ENCODE peak calls at places on chromosomes 5 and 9, in four cellular contexts. One of them, this sample, is unnamed.
A peak's percentile ranks its signal among the peaks of the same experiment; 100 is the strongest.

GRCh38 chr5:160030631-160031377 is 21.9 kb downstream of the TTC1 start:
- DNase-seq in transverse colon: no peak
- DNase-seq in suprapubic skin: no peak
- DNase-seq in K562: no peak
- DNase-seq in this sample: no peak

GRCh38 chr5:110088676-110089436 is 399.1 kb downstream of the MAN2A1 start:
- DNase-seq in transverse colon: no peak
- DNase-seq in suprapubic skin: no peak
- DNase-seq in K562: no peak
- DNase-seq in this sample: no peak

GRCh38 chr5:6899215-6899614 is 186.0 kb downstream of the TENT4A start:
- DNase-seq in transverse colon: peak; percentile 27
- DNase-seq in K562: no peak
- DNase-seq in suprapubic skin: no peak
- DNase-seq in this sample: peak; percentile 91

GRCh38 chr5:71922584-71923106 is 184.6 kb upstream of the MAP1B start:
- DNase-seq in K562: no peak
- DNase-seq in suprapubic skin: no peak
- DNase-seq in transverse colon: no peak
- DNase-seq in this sample: no peak

GRCh38 chr5:74030821-74031220 is 404.8 kb downstream of the ARHGEF28 start:
- DNase-seq in K562: no peak
- DNase-seq in transverse colon: no peak
- DNase-seq in suprapubic skin: no peak
- DNase-seq in this sample: no peak

GRCh38 chr9:114070188-114071103 is 7.7 kb downstream of the AMBP start:
- DNase-seq in suprapubic skin: peak; percentile 47
- DNase-seq in K562: no peak
- DNase-seq in transverse colon: no peak
- DNase-seq in this sample: peak; percentile 51

GRCh38 chr9:136650648-136651047 is 12.1 kb upstream of the EGFL7 start:
- DNase-seq in K562: no peak
- DNase-seq in transverse colon: no peak
- DNase-seq in suprapubic skin: no peak
- DNase-seq in this sample: no peak

GRCh38 chr5:153678617-153679329 is 188.3 kb downstream of the GRIA1 start:
- DNase-seq in suprapubic skin: no peak
- DNase-seq in K562: no peak
- DNase-seq in transverse colon: no peak
- DNase-seq in this sample: no peak

GRCh38 chr9:15104826-15105420 is 194.7 kb upstream of the FREM1 start:
- DNase-seq in suprapubic skin: no peak
- DNase-seq in K562: peak; percentile 22
- DNase-seq in transverse colon: no peak
- DNase-seq in this sample: no peak

GRCh38 chr9:6024035-6024554 is 8.7 kb upstream of the RANBP6 start:
- DNase-seq in transverse colon: no peak
- DNase-seq in suprapubic skin: no peak
- DNase-seq in K562: peak; percentile 14
- DNase-seq in this sample: no peak

GRCh38 chr5:167057665-167058064 is 1233.8 kb upstream of the WWC1 start:
- DNase-seq in transverse colon: no peak
- DNase-seq in suprapubic skin: no peak
- DNase-seq in K562: no peak
- DNase-seq in this sample: peak; percentile 65

GRCh38 chr5:154236-154635 is 37.1 kb upstream of the LRRC14B start:
- DNase-seq in transverse colon: no peak
- DNase-seq in suprapubic skin: peak; percentile 70
- DNase-seq in K562: no peak
- DNase-seq in this sample: no peak

GRCh38 chr5:155080721-155081120 is 67.2 kb downstream of the KIF4B start:
- DNase-seq in suprapubic skin: no peak
- DNase-seq in transverse colon: no peak
- DNase-seq in K562: no peak
- DNase-seq in this sample: no peak

GRCh38 chr5:139955053-139955605 is 88.0 kb downstream of the NRG2 start:
- DNase-seq in transverse colon: no peak
- DNase-seq in K562: peak; percentile 2
- DNase-seq in suprapubic skin: no peak
- DNase-seq in this sample: no peak

GRCh38 chr9:109467936-109468335 is 30.2 kb downstream of the PTPN3 start:
- DNase-seq in suprapubic skin: no peak
- DNase-seq in K562: no peak
- DNase-seq in transverse colon: no peak
- DNase-seq in this sample: no peak

GRCh38 chr9:133440884-133441283 is 18.7 kb downstream of the ADAMTS13 start:
- DNase-seq in suprapubic skin: no peak
- DNase-seq in transverse colon: no peak
- DNase-seq in K562: peak; percentile 33
- DNase-seq in this sample: no peak

GRCh38 chr9:8451146-8451545 is 651.6 kb upstream of the DMAC1 start:
- DNase-seq in suprapubic skin: no peak
- DNase-seq in K562: no peak
- DNase-seq in transverse colon: no peak
- DNase-seq in this sample: no peak

GRCh38 chr5:10528056-10528816 is 35.6 kb upstream of the ANKRD33B start:
- DNase-seq in suprapubic skin: no peak
- DNase-seq in transverse colon: no peak
- DNase-seq in K562: no peak
- DNase-seq in this sample: no peak

GRCh38 chr5:121885630-121886029 is 33.9 kb downstream of the FTMT start:
- DNase-seq in K562: no peak
- DNase-seq in transverse colon: no peak
- DNase-seq in suprapubic skin: no peak
- DNase-seq in this sample: no peak

GRCh38 chr9:114282507-114282906 is 40.4 kb upstream of the ORM1 start:
- DNase-seq in transverse colon: no peak
- DNase-seq in suprapubic skin: peak; percentile 29
- DNase-seq in K562: no peak
- DNase-seq in this sample: no peak

GRCh38 chr5:75450069-75450468 is 61.4 kb downstream of the CERT1 start:
- DNase-seq in K562: no peak
- DNase-seq in transverse colon: no peak
- DNase-seq in suprapubic skin: no peak
- DNase-seq in this sample: no peak

GRCh38 chr5:143425835-143426234 is 22.3 kb upstream of the NR3C1 start:
- DNase-seq in K562: no peak
- DNase-seq in suprapubic skin: no peak
- DNase-seq in transverse colon: no peak
- DNase-seq in this sample: no peak

GRCh38 chr5:143213231-143213850 is 190.1 kb downstream of the NR3C1 start:
- DNase-seq in suprapubic skin: no peak
- DNase-seq in transverse colon: no peak
- DNase-seq in K562: no peak
- DNase-seq in this sample: peak; percentile 68

GRCh38 chr9:120916573-120916972 is 10.0 kb downstream of the TRAF1 start:
- DNase-seq in transverse colon: no peak
- DNase-seq in suprapubic skin: no peak
- DNase-seq in K562: no peak
- DNase-seq in this sample: peak; percentile 93

GRCh38 chr9:121350993-121351561 is 19.0 kb downstream of the STOM start:
- DNase-seq in K562: no peak
- DNase-seq in suprapubic skin: peak; percentile 88
- DNase-seq in transverse colon: peak; percentile 68
- DNase-seq in this sample: peak; percentile 86

GRCh38 chr5:50967388-50968039 is 301.1 kb downstream of the PARP8 start:
- DNase-seq in transverse colon: no peak
- DNase-seq in K562: no peak
- DNase-seq in suprapubic skin: no peak
- DNase-seq in this sample: no peak

DNA sequence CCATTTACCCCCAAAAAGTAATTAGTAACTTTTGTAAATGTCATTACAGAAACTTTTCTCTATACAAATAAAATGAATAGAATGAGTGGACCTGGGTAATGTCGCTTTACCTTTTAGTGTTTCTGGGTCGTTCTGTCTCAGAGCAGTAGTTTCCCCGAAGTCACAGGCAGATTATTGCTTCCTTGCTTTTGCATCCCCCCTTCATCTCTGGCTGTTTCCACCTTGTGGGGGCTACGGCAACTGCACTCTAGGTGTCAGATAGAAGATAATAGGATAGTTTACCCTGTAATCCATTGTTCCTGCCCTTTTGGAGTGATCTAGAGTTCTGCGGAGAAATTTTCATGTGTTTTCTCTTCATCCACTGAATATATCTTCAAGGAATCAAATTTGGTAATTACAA is 68.7 kb downstream of the PRR16 start:
- DNase-seq in suprapubic skin: no peak
- DNase-seq in transverse colon: no peak
- DNase-seq in K562: no peak
- DNase-seq in this sample: no peak
- TF ChIP-seq CTCF in suprapubic skin: no peak
- TF ChIP-seq CTCF in transverse colon: no peak
- TF ChIP-seq CTCF in K562: peak; percentile 43
- TF ChIP-seq CTCF in this sample: no peak

GRCh38 chr9:99663297-99663696 is 158.4 kb upstream of the NR4A3 start:
- DNase-seq in K562: no peak
- DNase-seq in transverse colon: no peak
- DNase-seq in suprapubic skin: no peak
- DNase-seq in this sample: no peak
- TF ChIP-seq EP300 in K562: no peak
- TF ChIP-seq EP300 in transverse colon: no peak
- TF ChIP-seq EP300 in suprapubic skin: no peak
- TF ChIP-seq EP300 in this sample: no peak

DNA sequence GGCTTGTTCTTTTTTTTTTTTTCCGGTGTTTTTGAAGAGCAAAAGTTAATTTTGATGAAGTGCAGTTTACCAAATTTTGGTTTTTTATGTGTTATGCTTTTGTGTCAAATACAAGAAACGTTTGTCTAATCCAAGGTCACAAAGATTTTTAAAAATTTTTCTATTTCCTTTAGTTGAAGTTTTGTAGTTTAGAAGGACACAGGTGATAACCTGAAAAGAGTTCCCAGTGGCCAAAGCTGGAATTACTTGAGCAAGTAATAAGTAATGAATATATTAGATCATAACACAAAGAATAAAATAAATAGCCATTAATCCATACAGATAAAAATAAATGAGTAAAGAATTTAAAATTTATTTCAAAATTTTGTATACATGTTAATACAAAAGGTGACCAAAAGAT is 71.5 kb downstream of the FCHO2 start:
- DNase-seq in transverse colon: no peak
- DNase-seq in suprapubic skin: no peak
- DNase-seq in K562: no peak
- DNase-seq in this sample: no peak
- TF ChIP-seq CTCF in transverse colon: peak; percentile 12
- TF ChIP-seq CTCF in suprapubic skin: no peak
- TF ChIP-seq CTCF in K562: no peak
- TF ChIP-seq CTCF in this sample: no peak

GRCh38 chr9:127021664-127022337 is 100.6 kb downstream of the ANGPTL2 start:
- DNase-seq in transverse colon: peak; percentile 65
- DNase-seq in suprapubic skin: peak; percentile 93
- DNase-seq in K562: no peak
- DNase-seq in this sample: peak; percentile 98
- TF ChIP-seq EP300 in transverse colon: peak; percentile 76
- TF ChIP-seq EP300 in suprapubic skin: no peak
- TF ChIP-seq EP300 in K562: peak; percentile 8
- TF ChIP-seq EP300 in this sample: peak; percentile 84

GRCh38 chr5:149849990-149850910 is 94.3 kb downstream of the PDE6A start:
- DNase-seq in suprapubic skin: no peak
- DNase-seq in transverse colon: peak; percentile 75
- DNase-seq in K562: no peak
- DNase-seq in this sample: no peak
- TF ChIP-seq CTCF in suprapubic skin: no peak
- TF ChIP-seq CTCF in transverse colon: peak; percentile 61
- TF ChIP-seq CTCF in K562: no peak
- TF ChIP-seq CTCF in this sample: no peak

GRCh38 chr5:28174691-28175090 is 1136.3 kb upstream of the CDH9 start:
- DNase-seq in suprapubic skin: no peak
- DNase-seq in transverse colon: no peak
- DNase-seq in K562: no peak
- DNase-seq in this sample: no peak
- TF ChIP-seq EP300 in suprapubic skin: no peak
- TF ChIP-seq EP300 in transverse colon: no peak
- TF ChIP-seq EP300 in K562: no peak
- TF ChIP-seq EP300 in this sample: no peak

GRCh38 chr9:131618785-131619184 is 73.5 kb downstream of the PRRT1B start:
- DNase-seq in suprapubic skin: no peak
- DNase-seq in transverse colon: no peak
- DNase-seq in K562: no peak
- DNase-seq in this sample: no peak
- TF ChIP-seq CTCF in suprapubic skin: no peak
- TF ChIP-seq CTCF in transverse colon: no peak
- TF ChIP-seq CTCF in K562: no peak
- TF ChIP-seq CTCF in this sample: no peak

DNA sequence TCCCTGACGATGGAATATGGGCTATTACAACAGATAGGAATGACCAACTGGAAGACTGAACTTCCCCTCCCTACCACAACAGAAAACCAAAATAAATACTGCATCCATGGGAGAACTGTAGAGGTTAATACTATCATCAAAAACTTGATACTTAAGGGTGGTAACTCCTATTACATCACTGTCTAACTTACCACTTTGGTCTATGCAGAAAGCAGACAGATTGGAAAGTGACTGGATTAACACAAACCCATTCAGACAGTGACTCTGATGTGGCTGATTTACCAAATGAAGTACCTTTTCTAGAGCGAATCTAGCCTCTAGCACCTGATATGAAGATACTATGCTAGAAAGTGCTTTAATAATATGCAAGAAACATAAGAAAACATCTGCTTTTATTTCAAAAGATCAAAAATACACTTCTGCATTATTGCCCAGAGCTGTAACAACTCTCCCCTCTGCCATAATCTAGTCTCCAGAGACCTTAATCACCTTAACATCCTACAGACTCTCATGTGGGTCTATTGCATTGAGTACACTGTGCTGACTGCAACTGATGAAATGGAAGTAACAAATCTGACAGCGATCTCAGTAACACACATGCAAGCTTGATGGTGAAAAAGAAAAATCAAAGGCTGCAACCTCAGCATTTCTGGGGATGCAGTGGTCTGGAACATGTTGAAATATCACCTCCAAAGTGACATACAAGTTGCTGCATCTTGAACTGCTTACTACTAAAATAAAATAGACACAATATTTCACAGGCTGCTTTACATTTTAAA is 62.7 kb downstream of the EPB41L4A start:
- DNase-seq in suprapubic skin: no peak
- DNase-seq in transverse colon: no peak
- DNase-seq in K562: no peak
- DNase-seq in this sample: no peak
- TF ChIP-seq EP300 in suprapubic skin: no peak
- TF ChIP-seq EP300 in transverse colon: no peak
- TF ChIP-seq EP300 in K562: no peak
- TF ChIP-seq EP300 in this sample: no peak

GRCh38 chr5:177404641-177405134 is 4.2 kb upstream of the PFN3 start:
- DNase-seq in suprapubic skin: no peak
- DNase-seq in K562: no peak
- DNase-seq in transverse colon: no peak
- DNase-seq in this sample: no peak

GRCh38 chr5:177405312-177405711 is 4.1 kb downstream of the F12 start:
- DNase-seq in transverse colon: no peak
- DNase-seq in K562: no peak
- DNase-seq in suprapubic skin: no peak
- DNase-seq in this sample: no peak

GRCh38 chr5:177402271-177403043 is 2.0 kb upstream of the PFN3 start:
- DNase-seq in suprapubic skin: no peak
- DNase-seq in K562: no peak
- DNase-seq in transverse colon: peak; percentile 86
- DNase-seq in this sample: no peak

GRCh38 chr5:177403826-177404640 is 3.6 kb upstream of the PFN3 start:
- DNase-seq in suprapubic skin: peak; percentile 92
- DNase-seq in transverse colon: peak; percentile 92
- DNase-seq in K562: peak; percentile 95
- DNase-seq in this sample: peak; percentile 93

GRCh38 chr5:177403194-177403825 is 2.8 kb upstream of the PFN3 start:
- DNase-seq in transverse colon: peak; percentile 58
- DNase-seq in K562: no peak
- DNase-seq in suprapubic skin: no peak
- DNase-seq in this sample: no peak
- TF ChIP-seq CTCF in transverse colon: no peak
- TF ChIP-seq CTCF in K562: no peak
- TF ChIP-seq CTCF in suprapubic skin: no peak
- TF ChIP-seq CTCF in this sample: no peak